ENCODE peak calls at places on chromosomes 6 and 20, in seven cellular contexts. One of them, this sample, is unnamed.
A peak's percentile ranks its signal among the peaks of the same experiment; 100 is the strongest.

GRCh38 chr6:134351615-134352474 is 33.9 kb upstream of the SGK1 start:
- DNase-seq in NCI-H446: no peak
- DNase-seq in HS-5: no peak
- DNase-seq in activated CD4-positive, alpha-beta T cell treated with anti-CD3 and anti-CD28 coated beads for 24 hours: no peak
- DNase-seq in H4: no peak
- DNase-seq in NCI-H2081 treated with DMSO at 0.1 percent for 48 hours: no peak
- DNase-seq in T-helper 17 cell: no peak
- DNase-seq in this sample: no peak

GRCh38 chr6:18044108-18044783 is 56.8 kb upstream of the KIF13A start:
- DNase-seq in NCI-H446: no peak
- DNase-seq in HS-5: no peak
- DNase-seq in activated CD4-positive, alpha-beta T cell treated with anti-CD3 and anti-CD28 coated beads for 24 hours: no peak
- DNase-seq in H4: no peak
- DNase-seq in NCI-H2081 treated with DMSO at 0.1 percent for 48 hours: no peak
- DNase-seq in T-helper 17 cell: no peak
- DNase-seq in this sample: no peak

GRCh38 chr6:166575190-166575589 is 11.3 kb downstream of the RAMACL start:
- DNase-seq in NCI-H446: no peak
- DNase-seq in HS-5: no peak
- DNase-seq in activated CD4-positive, alpha-beta T cell treated with anti-CD3 and anti-CD28 coated beads for 24 hours: no peak
- DNase-seq in H4: no peak
- DNase-seq in NCI-H2081 treated with DMSO at 0.1 percent for 48 hours: no peak
- DNase-seq in T-helper 17 cell: no peak
- DNase-seq in this sample: no peak

GRCh38 chr20:62025832-62026563 is 39.7 kb downstream of the TAF4 start:
- DNase-seq in NCI-H446: no peak
- DNase-seq in HS-5: no peak
- DNase-seq in activated CD4-positive, alpha-beta T cell treated with anti-CD3 and anti-CD28 coated beads for 24 hours: no peak
- DNase-seq in H4: no peak
- DNase-seq in NCI-H2081 treated with DMSO at 0.1 percent for 48 hours: no peak
- DNase-seq in T-helper 17 cell: no peak
- DNase-seq in this sample: no peak

GRCh38 chr6:91498576-91498975 is 911.7 kb upstream of the MAP3K7 start:
- DNase-seq in NCI-H446: no peak
- DNase-seq in HS-5: no peak
- DNase-seq in activated CD4-positive, alpha-beta T cell treated with anti-CD3 and anti-CD28 coated beads for 24 hours: no peak
- DNase-seq in H4: no peak
- DNase-seq in NCI-H2081 treated with DMSO at 0.1 percent for 48 hours: no peak
- DNase-seq in T-helper 17 cell: no peak
- DNase-seq in this sample: no peak

GRCh38 chr20:11948809-11949208 is 31.1 kb downstream of the BTBD3 start:
- DNase-seq in NCI-H446: no peak
- DNase-seq in HS-5: no peak
- DNase-seq in activated CD4-positive, alpha-beta T cell treated with anti-CD3 and anti-CD28 coated beads for 24 hours: no peak
- DNase-seq in H4: no peak
- DNase-seq in NCI-H2081 treated with DMSO at 0.1 percent for 48 hours: no peak
- DNase-seq in T-helper 17 cell: no peak
- DNase-seq in this sample: no peak

GRCh38 chr6:159094444-159095252 is 49.9 kb upstream of the TAGAP start:
- DNase-seq in NCI-H446: peak; percentile 6
- DNase-seq in HS-5: no peak
- DNase-seq in activated CD4-positive, alpha-beta T cell treated with anti-CD3 and anti-CD28 coated beads for 24 hours: no peak
- DNase-seq in H4: no peak
- DNase-seq in NCI-H2081 treated with DMSO at 0.1 percent for 48 hours: no peak
- DNase-seq in T-helper 17 cell: peak; percentile 24
- DNase-seq in this sample: no peak

GRCh38 chr20:57808266-57808866 is 98.6 kb upstream of the PMEPA1 start:
- DNase-seq in NCI-H446: no peak
- DNase-seq in HS-5: no peak
- DNase-seq in activated CD4-positive, alpha-beta T cell treated with anti-CD3 and anti-CD28 coated beads for 24 hours: no peak
- DNase-seq in H4: no peak
- DNase-seq in NCI-H2081 treated with DMSO at 0.1 percent for 48 hours: no peak
- DNase-seq in T-helper 17 cell: no peak
- DNase-seq in this sample: no peak

GRCh38 chr20:23148721-23149570 is 62.8 kb upstream of the CD93 start:
- DNase-seq in NCI-H446: no peak
- DNase-seq in HS-5: no peak
- DNase-seq in activated CD4-positive, alpha-beta T cell treated with anti-CD3 and anti-CD28 coated beads for 24 hours: no peak
- DNase-seq in H4: no peak
- DNase-seq in NCI-H2081 treated with DMSO at 0.1 percent for 48 hours: no peak
- DNase-seq in T-helper 17 cell: no peak
- DNase-seq in this sample: no peak

GRCh38 chr6:7505196-7505699 is 36.2 kb upstream of the DSP start:
- DNase-seq in NCI-H446: peak; percentile 31
- DNase-seq in HS-5: peak; percentile 70
- DNase-seq in activated CD4-positive, alpha-beta T cell treated with anti-CD3 and anti-CD28 coated beads for 24 hours: no peak
- DNase-seq in H4: peak; percentile 88
- DNase-seq in NCI-H2081 treated with DMSO at 0.1 percent for 48 hours: peak; percentile 24
- DNase-seq in T-helper 17 cell: no peak
- DNase-seq in this sample: peak; percentile 81

GRCh38 chr20:63738687-63739128 is 868 bp upstream of the SLC2A4RG start:
- DNase-seq in NCI-H446: peak; percentile 45
- DNase-seq in HS-5: no peak
- DNase-seq in activated CD4-positive, alpha-beta T cell treated with anti-CD3 and anti-CD28 coated beads for 24 hours: no peak
- DNase-seq in H4: no peak
- DNase-seq in NCI-H2081 treated with DMSO at 0.1 percent for 48 hours: no peak
- DNase-seq in T-helper 17 cell: peak; percentile 31
- DNase-seq in this sample: no peak

GRCh38 chr6:168166627-168167026 is 87.6 kb upstream of the FRMD1 start:
- DNase-seq in NCI-H446: no peak
- DNase-seq in HS-5: no peak
- DNase-seq in activated CD4-positive, alpha-beta T cell treated with anti-CD3 and anti-CD28 coated beads for 24 hours: no peak
- DNase-seq in H4: no peak
- DNase-seq in NCI-H2081 treated with DMSO at 0.1 percent for 48 hours: no peak
- DNase-seq in T-helper 17 cell: no peak
- DNase-seq in this sample: no peak